ENCODE peak calls at places on chromosomes 5 and 9, in eight cellular contexts. Z is H54; G is neural crest cell; U is GDM1; S is NCI-H1105; J is GOT3; Q is activated naive CD8-positive, alpha-beta T cell treated with anti-CD3 and anti-CD28 coated beads, Interleukin-2, amount 50 U/mL, for 24 hours; N is naive thymus-derived CD8-positive, alpha-beta T cell. X is an unnamed sample.

GRCh38 chr5:172939561-172939960 is 19.7 kb upstream of the RPL26L1 start:
- DNase-seq in N (no peak), G (peak; percentile 39), Q (no peak), U (no peak), Z (no peak), J (no peak), S (peak; percentile 15), X (no peak)

GRCh38 chr5:153551537-153552079 is 61.1 kb downstream of the GRIA1 start:
- DNase-seq in J (peak; percentile 28), Q (no peak), U (peak; percentile 2), Z (peak; percentile 44), S (no peak), N (no peak), G (no peak), X (peak; percentile 70)

GRCh38 chr5:136018814-136019777 is 9.7 kb upstream of the TGFBI start:
- DNase-seq in U (no peak), N (no peak), Q (no peak), G (no peak), S (no peak), Z (no peak), J (peak; percentile 56), X (no peak)

GRCh38 chr5:129096382-129096991 is 1.9 kb downstream of the ISOC1 start:
- DNase-seq in G (no peak), N (no peak), Z (no peak), Q (no peak), J (no peak), U (no peak), S (no peak), X (no peak)

GRCh38 chr5:123089971-123090640 is 1.1 kb downstream of the PRDM6 start:
- DNase-seq in Q (no peak), S (peak; percentile 7), U (no peak), Z (no peak), J (no peak), G (peak; percentile 34), N (no peak), X (no peak)

GRCh38 chr5:17216974-17217325 is 481 bp upstream of the BASP1 start:
- DNase-seq in G (peak; percentile 50), N (no peak), S (no peak), U (no peak), J (no peak), Q (no peak), Z (peak; percentile 53), X (no peak)

GRCh38 chr9:116767219-116767618 is 80.1 kb downstream of the TRIM32 start:
- DNase-seq in Z (no peak), G (no peak), Q (no peak), S (peak; percentile 40), U (no peak), J (no peak), N (no peak), X (no peak)

GRCh38 chr9:93205045-93205768 is 21.3 kb downstream of the WNK2 start:
- DNase-seq in J (no peak), S (peak; percentile 46), U (no peak), G (no peak), N (no peak), Q (no peak), Z (no peak), X (peak; percentile 77)

GRCh38 chr5:157690690-157691433 is 19.5 kb downstream of the C5orf52 start:
- DNase-seq in Q (no peak), S (no peak), Z (no peak), U (no peak), G (no peak), N (no peak), J (no peak), X (no peak)

GRCh38 chr9:127853312-127854168 is 918 bp downstream of the ENG start:
- DNase-seq in Z (no peak), G (no peak), U (no peak), N (no peak), J (no peak), S (no peak), Q (no peak), X (no peak)

GRCh38 chr9:26975728-26976707 is 19.8 kb downstream of the IFT74 start:
- DNase-seq in U (peak; percentile 51), Q (no peak), Z (no peak), G (peak; percentile 57), N (no peak), S (no peak), J (no peak), X (no peak)

GRCh38 chr9:89536618-89537017 is 38.7 kb upstream of the SEMA4D start:
- DNase-seq in Q (no peak), J (no peak), U (no peak), G (no peak), Z (no peak), S (no peak), N (no peak), X (no peak)

GRCh38 chr5:83726912-83727311 is 6.3 kb upstream of the HAPLN1 start:
- DNase-seq in G (no peak), N (no peak), U (no peak), S (no peak), Q (no peak), Z (no peak), J (no peak), X (no peak)

GRCh38 chr9:108271646-108272349 is 584.0 kb downstream of the ACTL7B start:
- DNase-seq in J (no peak), U (no peak), Q (no peak), G (no peak), S (peak; percentile 94), Z (peak; percentile 57), N (no peak), X (no peak)

GRCh38 chr9:131608469-131609115 is 63.3 kb downstream of the PRRT1B start:
- DNase-seq in Z (peak; percentile 53), G (no peak), N (no peak), J (no peak), S (no peak), U (no peak), Q (no peak), X (peak; percentile 92)